ENCODE peak calls at places on chromosomes 13 and 19, in nine cellular contexts. One of them, this sample, is unnamed.

GRCh38 chr19:55372316-55373081 is 2.2 kb upstream of the IL11 start:
- DNase-seq in activated CD4-positive, alpha-beta T cell treated with anti-CD3 and anti-CD28 coated beads, Interleukin-2, amount 50 U/mL, for 4 hours: no peak
- DNase-seq in D341Med: no peak
- DNase-seq in T-helper 1 cell: no peak
- DNase-seq in glutamatergic neuron: peak
- DNase-seq in HuH-7.5: no peak
- DNase-seq in COR-L47: no peak
- DNase-seq in GOT3: no peak
- DNase-seq in fibroblast of lung: peak
- DNase-seq in this sample: peak

GRCh38 chr19:40685563-40685962 is 4.9 kb downstream of the NUMBL start:
- DNase-seq in activated CD4-positive, alpha-beta T cell treated with anti-CD3 and anti-CD28 coated beads, Interleukin-2, amount 50 U/mL, for 4 hours: no peak
- DNase-seq in D341Med: no peak
- DNase-seq in T-helper 1 cell: no peak
- DNase-seq in glutamatergic neuron: no peak
- DNase-seq in HuH-7.5: no peak
- DNase-seq in COR-L47: no peak
- DNase-seq in GOT3: no peak
- DNase-seq in fibroblast of lung: no peak
- DNase-seq in this sample: peak

GRCh38 chr13:49697468-49697867 is 6.2 kb upstream of the EBPL start:
- DNase-seq in activated CD4-positive, alpha-beta T cell treated with anti-CD3 and anti-CD28 coated beads, Interleukin-2, amount 50 U/mL, for 4 hours: no peak
- DNase-seq in D341Med: no peak
- DNase-seq in T-helper 1 cell: no peak
- DNase-seq in glutamatergic neuron: no peak
- DNase-seq in HuH-7.5: no peak
- DNase-seq in COR-L47: no peak
- DNase-seq in GOT3: no peak
- DNase-seq in fibroblast of lung: no peak
- DNase-seq in this sample: no peak

GRCh38 chr19:48329167-48329891 is 4.0 kb downstream of the EMP3 start:
- DNase-seq in activated CD4-positive, alpha-beta T cell treated with anti-CD3 and anti-CD28 coated beads, Interleukin-2, amount 50 U/mL, for 4 hours: peak
- DNase-seq in D341Med: no peak
- DNase-seq in T-helper 1 cell: no peak
- DNase-seq in glutamatergic neuron: no peak
- DNase-seq in HuH-7.5: peak
- DNase-seq in COR-L47: no peak
- DNase-seq in GOT3: no peak
- DNase-seq in fibroblast of lung: peak
- DNase-seq in this sample: no peak

GRCh38 chr19:13441810-13442512 is 64.3 kb downstream of the CACNA1A start:
- DNase-seq in activated CD4-positive, alpha-beta T cell treated with anti-CD3 and anti-CD28 coated beads, Interleukin-2, amount 50 U/mL, for 4 hours: peak
- DNase-seq in D341Med: no peak
- DNase-seq in T-helper 1 cell: peak
- DNase-seq in glutamatergic neuron: no peak
- DNase-seq in HuH-7.5: peak
- DNase-seq in COR-L47: no peak
- DNase-seq in GOT3: no peak
- DNase-seq in fibroblast of lung: peak
- DNase-seq in this sample: peak

GRCh38 chr19:37594982-37595382 is 306 bp downstream of the ZNF540 start:
- DNase-seq in activated CD4-positive, alpha-beta T cell treated with anti-CD3 and anti-CD28 coated beads, Interleukin-2, amount 50 U/mL, for 4 hours: peak
- DNase-seq in D341Med: peak
- DNase-seq in T-helper 1 cell: peak
- DNase-seq in glutamatergic neuron: peak
- DNase-seq in HuH-7.5: no peak
- DNase-seq in COR-L47: peak
- DNase-seq in GOT3: no peak
- DNase-seq in fibroblast of lung: peak
- DNase-seq in this sample: no peak

GRCh38 chr19:7534531-7534980 is 961 bp upstream of the PNPLA6 start:
- DNase-seq in activated CD4-positive, alpha-beta T cell treated with anti-CD3 and anti-CD28 coated beads, Interleukin-2, amount 50 U/mL, for 4 hours: no peak
- DNase-seq in D341Med: peak
- DNase-seq in T-helper 1 cell: no peak
- DNase-seq in glutamatergic neuron: peak
- DNase-seq in HuH-7.5: peak
- DNase-seq in COR-L47: peak
- DNase-seq in GOT3: no peak
- DNase-seq in fibroblast of lung: peak
- DNase-seq in this sample: peak

GRCh38 chr13:114071441-114071840 is 61.0 kb downstream of the RASA3 start:
- DNase-seq in activated CD4-positive, alpha-beta T cell treated with anti-CD3 and anti-CD28 coated beads, Interleukin-2, amount 50 U/mL, for 4 hours: no peak
- DNase-seq in D341Med: no peak
- DNase-seq in T-helper 1 cell: no peak
- DNase-seq in glutamatergic neuron: no peak
- DNase-seq in HuH-7.5: no peak
- DNase-seq in COR-L47: no peak
- DNase-seq in GOT3: no peak
- DNase-seq in fibroblast of lung: no peak
- DNase-seq in this sample: no peak

GRCh38 chr19:38155453-38155852 is 68.6 kb downstream of the DPF1 start:
- DNase-seq in activated CD4-positive, alpha-beta T cell treated with anti-CD3 and anti-CD28 coated beads, Interleukin-2, amount 50 U/mL, for 4 hours: no peak
- DNase-seq in D341Med: no peak
- DNase-seq in T-helper 1 cell: no peak
- DNase-seq in glutamatergic neuron: no peak
- DNase-seq in HuH-7.5: no peak
- DNase-seq in COR-L47: no peak
- DNase-seq in GOT3: no peak
- DNase-seq in fibroblast of lung: peak
- DNase-seq in this sample: peak

GRCh38 chr19:7831452-7831851 is 1.4 kb downstream of the EVI5L start:
- DNase-seq in activated CD4-positive, alpha-beta T cell treated with anti-CD3 and anti-CD28 coated beads, Interleukin-2, amount 50 U/mL, for 4 hours: no peak
- DNase-seq in D341Med: peak
- DNase-seq in T-helper 1 cell: no peak
- DNase-seq in glutamatergic neuron: peak
- DNase-seq in HuH-7.5: peak
- DNase-seq in COR-L47: no peak
- DNase-seq in GOT3: no peak
- DNase-seq in fibroblast of lung: peak
- DNase-seq in this sample: peak

GRCh38 chr13:80361883-80362327 is 21.0 kb upstream of the SPRY2 start:
- DNase-seq in activated CD4-positive, alpha-beta T cell treated with anti-CD3 and anti-CD28 coated beads, Interleukin-2, amount 50 U/mL, for 4 hours: no peak
- DNase-seq in D341Med: no peak
- DNase-seq in T-helper 1 cell: no peak
- DNase-seq in glutamatergic neuron: no peak
- DNase-seq in HuH-7.5: no peak
- DNase-seq in COR-L47: no peak
- DNase-seq in GOT3: no peak
- DNase-seq in fibroblast of lung: no peak
- DNase-seq in this sample: no peak

GRCh38 chr19:7153008-7153407 is 83.5 kb downstream of the ZNF557 start:
- DNase-seq in activated CD4-positive, alpha-beta T cell treated with anti-CD3 and anti-CD28 coated beads, Interleukin-2, amount 50 U/mL, for 4 hours: no peak
- DNase-seq in D341Med: no peak
- DNase-seq in T-helper 1 cell: no peak
- DNase-seq in glutamatergic neuron: no peak
- DNase-seq in HuH-7.5: no peak
- DNase-seq in COR-L47: no peak
- DNase-seq in GOT3: no peak
- DNase-seq in fibroblast of lung: peak
- DNase-seq in this sample: no peak

GRCh38 chr19:17450264-17451075 is 2.0 kb upstream of the TMEM221 start:
- DNase-seq in activated CD4-positive, alpha-beta T cell treated with anti-CD3 and anti-CD28 coated beads, Interleukin-2, amount 50 U/mL, for 4 hours: peak
- DNase-seq in D341Med: no peak
- DNase-seq in T-helper 1 cell: no peak
- DNase-seq in glutamatergic neuron: no peak
- DNase-seq in HuH-7.5: no peak
- DNase-seq in COR-L47: no peak
- DNase-seq in GOT3: no peak
- DNase-seq in fibroblast of lung: no peak
- DNase-seq in this sample: peak

GRCh38 chr19:13155472-13156284 is 5.5 kb downstream of the IER2 start:
- DNase-seq in activated CD4-positive, alpha-beta T cell treated with anti-CD3 and anti-CD28 coated beads, Interleukin-2, amount 50 U/mL, for 4 hours: peak
- DNase-seq in D341Med: peak
- DNase-seq in T-helper 1 cell: peak
- DNase-seq in glutamatergic neuron: peak
- DNase-seq in HuH-7.5: peak
- DNase-seq in COR-L47: peak
- DNase-seq in GOT3: peak
- DNase-seq in fibroblast of lung: peak
- DNase-seq in this sample: peak

This sample was measured in A549.